ENCODE peak calls at places on chromosomes 4 and X, in five cellular contexts. X is neural crest cell, N is AG04450, L is MM.1S, U is fibroblast of mammary gland. I is an unnamed sample.

GRCh38 chr4:787561-787981 is 38.4 kb downstream of the CPLX1 start:
- DNase-seq in N (no peak), U (no peak), L (no peak), X (no peak), I (no peak)

GRCh38 chrX:10356979-10357378 is 200.2 kb downstream of the CLCN4 start:
- DNase-seq in U (peak), N (no peak), L (no peak), X (no peak), I (no peak)

GRCh38 chrX:120207009-120207610 is 43.5 kb upstream of the ZBTB33 start:
- DNase-seq in X (no peak), N (no peak), U (no peak), L (no peak), I (no peak)

GRCh38 chr4:119135721-119136121 is at the start of gene MYOZ2:
- DNase-seq in X (no peak), N (no peak), U (peak), L (no peak), I (no peak)

GRCh38 chrX:27598312-27598711 is 8.2 kb downstream of the DCAF8L2 start:
- DNase-seq in L (no peak), X (no peak), U (no peak), N (no peak), I (no peak)

GRCh38 chr4:184039963-184040383 is 134.9 kb downstream of the STOX2 start:
- DNase-seq in N (no peak), L (no peak), X (no peak), U (peak), I (no peak)

GRCh38 chrX:7889680-7890079 is 37.5 kb downstream of the PNPLA4 start:
- DNase-seq in X (no peak), L (peak), U (peak), N (no peak), I (no peak)

GRCh38 chrX:100682939-100683338 is 38.9 kb downstream of the SRPX2 start:
- DNase-seq in X (no peak), L (no peak), N (no peak), U (no peak), I (no peak)

GRCh38 chrX:41475611-41476241 is 28.6 kb downstream of the NYX start:
- DNase-seq in U (no peak), N (no peak), L (no peak), X (peak), I (no peak)

GRCh38 chrX:123648028-123648810 is 84.6 kb downstream of the THOC2 start:
- DNase-seq in L (no peak), X (peak), U (peak), N (peak), I (no peak)

GRCh38 chr4:1239949-1240305 is 9.0 kb downstream of the CTBP1 start:
- DNase-seq in N (no peak), X (no peak), U (no peak), L (no peak), I (no peak)

GRCh38 chr4:138893991-138894390 is 121.6 kb upstream of the NOCT start:
- DNase-seq in L (no peak), X (no peak), N (no peak), U (no peak), I (no peak)

GRCh38 chrX:138886769-138887168 is 175.3 kb upstream of the FGF13 start:
- DNase-seq in N (no peak), L (no peak), X (no peak), U (peak), I (no peak)

GRCh38 chr4:177596035-177596434 is 153.8 kb upstream of the AGA start:
- DNase-seq in L (no peak), U (peak), N (peak), X (no peak), I (no peak)

GRCh38 chr4:1039493-1040343 is 28.3 kb downstream of the FGFRL1 start:
- DNase-seq in L (no peak), U (peak), X (no peak), N (no peak), I (no peak)

GRCh38 chr4:83208776-83209365 is 75.7 kb downstream of the COQ2 start:
- DNase-seq in L (no peak), X (no peak), N (no peak), U (peak), I (no peak)

GRCh38 chrX:21691512-21692018 is 33.4 kb upstream of the KLHL34 start:
- DNase-seq in U (peak), L (no peak), N (no peak), X (no peak), I (no peak)

GRCh38 chrX:63958134-63958865 is 173.3 kb upstream of the ARHGEF9 start:
- DNase-seq in L (no peak), X (no peak), N (no peak), U (no peak), I (no peak)

DNA sequence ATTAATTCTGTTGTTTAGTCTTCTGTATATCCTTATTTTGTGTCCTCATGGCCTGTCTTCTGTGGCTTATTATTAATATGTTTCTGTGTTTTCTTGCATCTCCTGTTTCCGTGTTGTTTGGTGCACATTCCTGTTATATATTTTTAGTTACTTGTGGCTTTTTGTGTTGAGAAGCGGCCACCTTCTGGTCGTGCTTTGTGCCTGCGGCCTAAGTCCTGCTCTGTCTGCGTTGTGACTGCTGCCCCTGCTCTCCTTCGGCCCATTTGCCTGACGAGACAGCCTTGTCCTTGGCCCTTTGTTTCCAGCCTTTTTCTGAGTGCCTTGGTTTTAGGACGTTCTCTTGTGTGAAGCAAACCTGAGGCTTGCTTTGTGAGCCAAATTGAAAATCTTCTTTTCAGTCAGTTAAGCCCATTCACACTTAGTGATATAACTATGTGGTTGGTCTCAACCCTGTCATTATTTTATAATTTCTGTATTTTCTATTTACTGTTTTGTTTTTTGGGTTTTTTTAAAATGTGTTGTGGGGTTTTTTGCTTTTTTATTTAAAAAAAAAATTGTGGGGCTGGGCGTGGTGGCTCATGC is 43.8 kb downstream of the TNIP2 start:
- DNase-seq in U (peak), X (no peak), N (no peak), L (no peak), I (no peak)
- TF ChIP-seq CTCF in U (peak), X (peak), N (peak), L (no peak), I (no peak)

GRCh38 chrX:148135738-148136137 is 154.6 kb downstream of the FMR1NB start:
- DNase-seq in N (no peak), X (no peak), L (no peak), U (peak), I (no peak)

GRCh38 chrX:148134578-148134977 is 153.4 kb downstream of the FMR1NB start:
- DNase-seq in X (no peak), U (no peak), L (no peak), N (no peak), I (no peak)

GRCh38 chrX:148133099-148133725 is 152.1 kb downstream of the FMR1NB start:
- DNase-seq in X (no peak), N (no peak), L (peak), U (no peak), I (no peak)
- TF ChIP-seq CTCF in X (peak), N (no peak), L (no peak), U (no peak), I (peak)

GRCh38 chr4:154049457-154050181 is 260.7 kb upstream of the SFRP2 start:
- DNase-seq in U (peak), N (no peak), X (peak), L (no peak), I (no peak)
- TF ChIP-seq CTCF in U (peak), N (no peak), X (peak), L (no peak), I (peak)

DNA sequence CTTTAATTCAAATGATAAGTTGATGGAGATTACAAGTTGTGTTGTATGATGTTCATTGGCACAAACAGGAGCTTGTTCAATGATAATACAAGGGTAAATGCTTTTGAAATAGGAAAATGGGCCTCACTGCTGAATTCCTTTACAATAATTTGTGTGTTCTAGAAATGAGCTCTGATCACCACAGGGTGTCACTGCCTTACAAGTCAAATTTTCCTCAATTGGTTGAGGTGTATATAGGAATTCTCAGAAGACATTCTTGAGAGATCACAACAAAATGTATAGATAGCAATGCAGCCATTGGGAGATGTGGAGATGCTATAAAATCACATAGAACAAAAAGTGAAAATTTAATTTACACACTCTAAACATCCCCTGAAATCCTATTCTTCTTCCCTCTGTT is 49.6 kb downstream of the KLF8 start:
- DNase-seq in L (peak), N (no peak), X (no peak), U (peak), I (no peak)
- TF ChIP-seq CTCF in L (peak), N (peak), X (peak), U (peak), I (peak)

DNA sequence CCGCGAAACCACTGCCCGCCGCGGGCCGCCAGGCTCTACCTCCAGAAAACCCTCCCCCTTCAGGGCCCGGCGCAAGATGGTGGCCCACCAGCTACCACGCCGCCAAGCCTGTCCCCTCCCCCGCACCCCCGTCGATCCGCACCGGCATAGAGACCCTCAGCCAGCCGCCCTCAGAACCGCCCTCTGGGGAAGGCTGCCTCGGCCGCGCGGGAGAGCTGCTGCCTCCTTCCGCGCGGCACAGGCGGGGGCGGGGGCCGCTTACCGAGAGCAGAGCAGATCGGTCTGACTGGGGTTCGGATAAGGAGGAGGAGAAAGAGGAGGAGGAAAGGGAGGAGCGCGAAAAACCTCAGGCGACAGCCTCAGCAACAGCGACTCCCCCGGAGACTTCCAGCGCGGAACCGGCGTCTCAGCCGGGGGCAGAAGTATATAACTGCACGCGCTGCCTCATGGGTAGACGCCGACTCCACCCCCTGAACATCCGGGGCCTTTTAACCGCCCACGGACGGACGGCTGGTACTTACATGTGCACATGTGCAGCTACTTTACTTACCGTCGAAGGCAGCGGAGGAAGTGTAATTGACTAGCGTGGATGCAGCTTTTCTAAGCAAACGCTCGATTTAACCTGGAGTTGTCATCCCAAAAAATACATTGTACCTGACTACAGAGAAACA is at the start of gene ZNF280C:
- DNase-seq in X (peak), N (peak), U (peak), L (peak), I (peak)
- TF ChIP-seq CTCF in X (no peak), N (peak), U (peak), L (peak), I (peak)

DNA sequence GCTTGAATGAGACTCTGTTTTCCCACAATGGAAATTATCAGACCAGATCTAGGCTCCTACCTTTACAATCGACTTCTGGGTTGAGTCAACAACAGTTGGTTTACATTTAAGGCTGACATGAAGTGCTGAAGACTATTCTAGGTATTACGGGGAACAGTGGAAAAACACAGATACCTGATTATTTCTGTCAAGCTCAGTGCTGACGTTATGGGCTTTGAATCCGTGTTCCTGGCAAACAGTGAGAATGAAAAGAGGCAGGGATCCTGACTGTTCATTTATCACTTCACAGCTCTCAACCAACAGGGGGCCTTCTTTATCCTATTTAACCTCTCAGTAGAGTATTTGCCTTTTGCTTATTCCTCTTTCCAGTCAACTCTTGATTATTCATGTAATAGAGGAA is 43.1 kb downstream of the TMEM164 start:
- DNase-seq in N (no peak), L (no peak), U (peak), X (no peak), I (no peak)
- TF ChIP-seq CTCF in N (no peak), L (no peak), U (peak), X (peak), I (peak)

GRCh38 chr4:114383055-114383454 is 215.6 kb upstream of the UGT8 start:
- DNase-seq in U (peak), N (no peak), L (no peak), X (no peak), I (no peak)

GRCh38 chr4:114383721-114384120 is 214.9 kb upstream of the UGT8 start:
- DNase-seq in U (peak), L (no peak), X (no peak), N (peak), I (no peak)

GRCh38 chr4:114373508-114373907 is 225.1 kb upstream of the UGT8 start:
- DNase-seq in U (no peak), L (no peak), N (no peak), X (no peak), I (no peak)

DNA sequence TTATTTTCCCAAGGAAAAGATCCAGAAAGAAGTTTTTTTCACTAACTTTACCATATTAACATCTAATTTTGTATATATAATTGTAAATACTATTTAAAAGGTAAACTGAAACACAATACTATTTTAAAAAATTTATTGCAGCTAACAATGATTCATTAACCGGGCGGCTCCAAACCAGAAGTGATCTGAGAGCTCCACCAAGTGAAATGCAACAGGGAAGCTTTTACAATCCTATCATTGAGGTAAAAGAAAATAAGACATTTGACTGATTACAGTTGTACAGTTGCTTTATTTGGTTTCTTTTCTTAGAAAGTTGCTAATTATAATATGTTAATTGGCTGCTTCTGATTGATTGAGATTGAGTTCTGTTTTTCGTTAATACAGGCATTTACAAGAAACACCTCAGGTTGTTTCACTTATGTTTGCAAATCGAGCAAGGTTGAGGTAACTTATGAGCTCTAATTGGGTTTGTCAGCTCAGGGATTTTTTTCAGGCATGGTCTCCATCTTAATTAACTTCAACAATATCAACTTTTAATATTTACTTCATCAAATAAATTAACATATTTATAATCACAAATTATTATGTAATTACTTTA is 220.2 kb upstream of the UGT8 start:
- DNase-seq in L (no peak), X (no peak), U (peak), N (peak), I (no peak)
- TF ChIP-seq CTCF in L (no peak), X (no peak), U (peak), N (peak), I (peak)

DNA sequence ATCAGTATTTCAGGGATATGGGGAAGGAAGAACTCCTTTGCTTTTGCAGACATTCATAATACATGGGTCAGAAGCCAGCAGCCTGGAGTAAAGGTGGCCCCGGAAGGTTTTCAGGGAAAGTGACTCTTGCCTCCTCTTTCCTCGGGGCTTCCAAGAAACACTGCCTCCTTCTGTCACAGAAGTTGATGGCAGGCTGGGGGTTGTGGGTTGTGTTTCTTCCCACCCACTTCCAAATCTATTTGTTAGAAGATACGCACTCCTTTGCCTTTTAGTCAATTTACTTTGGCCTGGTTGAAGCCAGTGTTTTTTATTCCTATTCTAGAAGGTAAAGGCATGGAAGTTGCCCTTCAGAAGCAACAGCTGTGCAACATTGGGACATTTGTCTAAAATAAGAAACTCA is 19.7 kb downstream of the KIT start:
- DNase-seq in N (no peak), L (no peak), U (no peak), X (no peak), I (no peak)
- TF ChIP-seq CTCF in N (no peak), L (no peak), U (no peak), X (no peak), I (no peak)

GRCh38 chr4:168321006-168321405 is 2.5 kb upstream of the DDX60 start:
- DNase-seq in L (no peak), X (no peak), N (no peak), U (no peak), I (no peak)

GRCh38 chr4:168318266-168318895 is at the start of gene DDX60:
- DNase-seq in L (peak), N (peak), U (peak), X (peak), I (no peak)

GRCh38 chr4:168319486-168320019 is 1.0 kb upstream of the DDX60 start:
- DNase-seq in N (no peak), L (no peak), X (no peak), U (no peak), I (no peak)
- TF ChIP-seq CTCF in N (no peak), L (no peak), X (no peak), U (no peak), I (no peak)